ENCODE peak calls at places on chromosomes 6 and 20, in seven cellular contexts. A, I, C, R, J, F and O are unnamed samples.

GRCh38 chr6:53103993-53104675 is 38.9 kb downstream of the FBXO9 start:
- DNase-seq in J (peak; percentile 22), R (no peak), I (no peak), F (no peak), C (no peak), A (peak; percentile 58), O (no peak)

GRCh38 chr6:157201083-157201482 is 122.2 kb downstream of the TMEM242 start:
- DNase-seq in C (no peak), F (no peak), R (no peak), A (no peak), I (no peak), J (no peak), O (no peak)

GRCh38 chr6:78538002-78538401 is 329.3 kb upstream of the IRAK1BP1 start:
- DNase-seq in R (no peak), I (no peak), C (no peak), F (no peak), A (peak; percentile 57), J (no peak), O (no peak)

GRCh38 chr20:11807070-11807741 is 110.5 kb upstream of the BTBD3 start:
- DNase-seq in R (no peak), A (peak; percentile 92), I (no peak), J (peak; percentile 30), C (no peak), F (no peak), O (no peak)

GRCh38 chr6:53134601-53135235 is 13.9 kb downstream of the GCM1 start:
- DNase-seq in C (no peak), A (no peak), R (no peak), I (no peak), F (no peak), J (no peak), O (no peak)

GRCh38 chr6:110786271-110786670 is 29.0 kb downstream of the CDK19 start:
- DNase-seq in R (no peak), A (no peak), I (no peak), F (no peak), J (no peak), C (no peak), O (no peak)

GRCh38 chr6:6508603-6509002 is 79.9 kb upstream of the LY86 start:
- DNase-seq in J (no peak), A (no peak), R (no peak), F (no peak), I (no peak), C (no peak), O (no peak)

GRCh38 chr6:110534731-110535164 is 58.3 kb upstream of the SLC22A16 start:
- DNase-seq in F (no peak), C (no peak), A (peak; percentile 73), R (no peak), I (no peak), J (no peak), O (peak; percentile 9)

GRCh38 chr20:17969276-17969883 is 562 bp downstream of the MGME1 start:
- DNase-seq in F (peak; percentile 53), C (no peak), J (peak; percentile 59), R (peak; percentile 40), I (no peak), A (peak; percentile 51), O (peak; percentile 12)

GRCh38 chr20:54140486-54140885 is 33.3 kb downstream of the CYP24A1 start:
- DNase-seq in A (no peak), I (no peak), C (no peak), F (no peak), R (no peak), J (no peak), O (no peak)

GRCh38 chr20:38109657-38110524 is 55.2 kb downstream of the TGM2 start:
- DNase-seq in C (peak; percentile 81), F (no peak), J (peak; percentile 92), R (peak; percentile 82), I (no peak), A (peak; percentile 99), O (no peak)

GRCh38 chr6:149454405-149454848 is 30.4 kb downstream of the ZC3H12D start:
- DNase-seq in A (peak; percentile 74), F (peak; percentile 56), C (peak; percentile 98), R (peak; percentile 96), J (no peak), I (no peak), O (no peak)

GRCh38 chr6:46453756-46454316 is 37.4 kb downstream of the RCAN2 start:
- DNase-seq in F (no peak), J (no peak), R (no peak), A (peak; percentile 24), I (no peak), C (no peak), O (no peak)

GRCh38 chr20:39661833-39662232 is 699.7 kb downstream of the DHX35 start:
- DNase-seq in I (no peak), R (no peak), C (no peak), J (peak; percentile 11), A (no peak), F (no peak), O (no peak)

GRCh38 chr6:165686966-165687365 is 23.9 kb upstream of the PDE10A start:
- DNase-seq in I (no peak), J (no peak), F (no peak), R (no peak), C (no peak), A (no peak), O (no peak)

GRCh38 chr6:137728386-137729349 is 138.4 kb upstream of the TNFAIP3 start:
- DNase-seq in R (peak; percentile 46), J (peak; percentile 25), I (no peak), A (peak; percentile 85), C (peak; percentile 22), F (no peak), O (no peak)

GRCh38 chr20:36542019-36542488 is 735 bp downstream of the MYL9 start:
- DNase-seq in J (peak; percentile 39), R (peak; percentile 37), I (peak; percentile 30), F (peak; percentile 55), C (no peak), A (peak; percentile 16), O (no peak)

GRCh38 chr6:2945069-2945452 is 26.3 kb downstream of the SERPINB6 start:
- DNase-seq in J (no peak), A (no peak), F (no peak), R (no peak), I (no peak), C (no peak), O (no peak)

GRCh38 chr6:2940851-2941250 is 30.5 kb downstream of the SERPINB6 start:
- DNase-seq in A (no peak), J (no peak), I (no peak), C (no peak), F (no peak), R (no peak), O (no peak)

GRCh38 chr6:2942916-2943563 is 28.3 kb downstream of the SERPINB6 start:
- DNase-seq in R (no peak), I (no peak), J (no peak), F (no peak), C (no peak), A (no peak), O (no peak)

GRCh38 chr6:2944405-2945068 is 26.8 kb downstream of the SERPINB6 start:
- DNase-seq in F (no peak), A (no peak), I (no peak), J (no peak), R (no peak), C (no peak), O (no peak)

DNA sequence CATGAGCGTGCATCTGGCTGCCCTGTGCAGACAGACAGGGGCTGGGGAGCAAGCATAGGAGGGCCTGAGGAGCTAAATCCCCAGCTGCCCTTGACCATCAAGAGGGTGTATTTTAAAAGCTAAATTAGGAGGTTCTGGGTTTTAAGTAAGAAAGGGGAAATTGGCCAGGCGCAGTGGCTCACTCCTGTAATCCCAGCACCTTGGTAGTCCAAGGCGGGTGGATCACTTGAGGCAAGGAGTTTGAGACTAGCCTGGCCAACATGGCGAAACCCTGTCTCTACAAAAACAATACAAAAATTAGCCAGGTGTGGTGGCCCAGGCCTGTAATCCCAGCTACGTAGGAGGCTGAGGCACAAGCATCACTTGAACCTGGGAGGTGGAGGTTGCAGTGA is 27.8 kb downstream of the SERPINB6 start:
- DNase-seq in I (no peak), F (no peak), R (no peak), C (no peak), A (no peak), J (no peak), O (no peak)
- H3K4me3 ChIP-seq in I (no peak overlapping the region), F (no peak overlapping the region), R (peak overlapping the region; percentile 9), C (peak overlapping the region; percentile 19), A (no peak overlapping the region), J (no peak overlapping the region), O (no peak overlapping the region)

GRCh38 chr6:11428351-11428750 is 109.2 kb upstream of the TMEM170B start:
- DNase-seq in A (no peak), R (no peak), J (no peak), F (no peak), I (no peak), C (no peak), O (no peak)

GRCh38 chr6:11427091-11427739 is 110.3 kb upstream of the TMEM170B start:
- DNase-seq in R (no peak), F (no peak), J (no peak), C (no peak), I (no peak), A (no peak), O (no peak)

GRCh38 chr6:11428895-11429294 is 108.7 kb upstream of the TMEM170B start:
- DNase-seq in I (no peak), C (no peak), A (peak; percentile 47), F (no peak), R (no peak), J (peak; percentile 51), O (no peak)

GRCh38 chr6:11426571-11426970 is 111.0 kb upstream of the TMEM170B start:
- DNase-seq in F (no peak), C (no peak), I (no peak), R (no peak), A (no peak), J (no peak), O (no peak)

DNA sequence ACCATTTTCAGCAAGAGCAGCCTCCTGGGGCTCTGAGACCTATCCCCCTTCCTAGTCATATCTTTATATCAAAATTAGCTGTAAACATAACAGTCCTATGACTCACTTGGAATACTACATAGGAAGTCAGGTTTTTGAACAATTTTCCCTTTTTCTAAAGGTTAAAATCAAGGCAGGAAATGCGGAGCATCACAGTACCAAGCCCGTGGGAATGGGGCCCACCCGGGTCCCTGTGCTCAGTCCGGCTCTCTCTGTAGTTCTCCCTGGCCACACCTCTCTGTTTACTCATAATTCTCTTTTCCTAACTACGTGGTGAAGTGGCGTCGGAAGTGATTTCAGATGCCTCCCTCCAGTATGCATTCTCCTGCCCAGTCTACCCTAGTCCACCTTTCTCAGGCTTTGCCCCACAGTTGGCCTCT is 109.7 kb upstream of the TMEM170B start:
- DNase-seq in A (peak; percentile 69), R (no peak), I (no peak), F (no peak), J (no peak), C (no peak), O (no peak)
- H3K4me1 ChIP-seq in A (peaks cover 80% of the 10 kb centered on the region), R (peaks cover 11% of the 10 kb centered on the region), I (peaks cover 10% of the 10 kb centered on the region), F (peaks cover 15% of the 10 kb centered on the region), J (peaks cover 91% of the 10 kb centered on the region), C (peaks cover 66% of the 10 kb centered on the region), O (peaks cover 8% of the 10 kb centered on the region)

DNA sequence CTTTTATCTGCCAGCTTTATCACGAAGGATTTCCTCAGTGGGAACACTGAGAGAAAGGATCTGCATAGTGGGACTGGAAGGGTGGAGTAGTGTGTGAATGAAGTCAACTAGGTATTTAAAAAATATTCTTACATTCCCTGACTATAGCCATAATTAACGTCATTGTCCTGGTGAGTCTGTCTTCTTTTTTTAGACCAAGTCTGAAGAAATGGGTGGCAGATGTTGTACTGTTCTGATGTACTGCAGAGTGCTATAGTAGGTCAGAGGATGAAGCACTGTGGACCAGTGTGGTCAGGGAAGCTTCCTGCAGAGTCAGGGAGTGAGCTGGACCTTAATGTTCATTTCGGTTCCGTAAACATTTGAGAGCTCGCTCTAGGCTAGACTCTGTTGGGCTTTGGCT is 11.9 kb downstream of the TULP4 start:
- DNase-seq in A (no peak), R (no peak), C (no peak), I (no peak), J (no peak), F (no peak), O (no peak)
- H3K27ac ChIP-seq in A (no peak overlapping the region), R (no peak overlapping the region), C (no peak overlapping the region), I (no peak overlapping the region), J (no peak overlapping the region), F (no peak overlapping the region), O (no peak overlapping the region)

GRCh38 chr20:49669601-49670189 is 44.0 kb downstream of the B4GALT5 start:
- DNase-seq in C (no peak), R (no peak), A (no peak), F (no peak), J (no peak), I (no peak), O (peak; percentile 47)
- H3K4me3 ChIP-seq in C (no peak overlapping the region), R (peak overlapping the region; percentile 8), A (no peak overlapping the region), F (no peak overlapping the region), J (no peak overlapping the region), I (no peak overlapping the region), O (peak overlapping the region; percentile 38)